ENCODE peak calls at places on chromosomes 4 and X, in eight cellular contexts. One of them, this sample, is unnamed.

GRCh38 chrX:131747173-131747572 is 203.3 kb downstream of the OR13H1 start:
- DNase-seq in activated CD8-positive, alpha-beta memory T cell treated with anti-CD3 and anti-CD28 coated beads for 48 hours: no peak
- DNase-seq in NCI-H460: no peak
- DNase-seq in NCI-H1417: peak; percentile 90
- DNase-seq in upper lobe of right lung: no peak
- DNase-seq in A673: peak; percentile 75
- DNase-seq in germinal center: no peak
- DNase-seq in amniotic stem cell: peak; percentile 16
- DNase-seq in this sample: no peak

GRCh38 chrX:111645607-111646006 is 35.4 kb upstream of the ALG13 start:
- DNase-seq in activated CD8-positive, alpha-beta memory T cell treated with anti-CD3 and anti-CD28 coated beads for 48 hours: no peak
- DNase-seq in NCI-H460: no peak
- DNase-seq in NCI-H1417: no peak
- DNase-seq in upper lobe of right lung: no peak
- DNase-seq in A673: no peak
- DNase-seq in germinal center: no peak
- DNase-seq in amniotic stem cell: no peak
- DNase-seq in this sample: no peak

GRCh38 chr4:164424852-164425251 is 329.1 kb upstream of the SMIM31 start:
- DNase-seq in activated CD8-positive, alpha-beta memory T cell treated with anti-CD3 and anti-CD28 coated beads for 48 hours: no peak
- DNase-seq in NCI-H460: no peak
- DNase-seq in NCI-H1417: no peak
- DNase-seq in upper lobe of right lung: no peak
- DNase-seq in A673: no peak
- DNase-seq in germinal center: no peak
- DNase-seq in amniotic stem cell: no peak
- DNase-seq in this sample: no peak

GRCh38 chrX:68443155-68443868 is 10.0 kb upstream of the OPHN1 start:
- DNase-seq in activated CD8-positive, alpha-beta memory T cell treated with anti-CD3 and anti-CD28 coated beads for 48 hours: no peak
- DNase-seq in NCI-H460: no peak
- DNase-seq in NCI-H1417: no peak
- DNase-seq in upper lobe of right lung: no peak
- DNase-seq in A673: peak; percentile 24
- DNase-seq in germinal center: no peak
- DNase-seq in amniotic stem cell: no peak
- DNase-seq in this sample: no peak

GRCh38 chr4:8315343-8316250 is 46.0 kb downstream of the HTRA3 start:
- DNase-seq in activated CD8-positive, alpha-beta memory T cell treated with anti-CD3 and anti-CD28 coated beads for 48 hours: no peak
- DNase-seq in NCI-H460: peak; percentile 11
- DNase-seq in NCI-H1417: peak; percentile 79
- DNase-seq in upper lobe of right lung: peak; percentile 81
- DNase-seq in A673: peak; percentile 43
- DNase-seq in germinal center: no peak
- DNase-seq in amniotic stem cell: peak; percentile 71
- DNase-seq in this sample: no peak

GRCh38 chr4:184807797-184808718 is 17.7 kb downstream of the ACSL1 start:
- DNase-seq in activated CD8-positive, alpha-beta memory T cell treated with anti-CD3 and anti-CD28 coated beads for 48 hours: no peak
- DNase-seq in NCI-H460: no peak
- DNase-seq in NCI-H1417: peak; percentile 13
- DNase-seq in upper lobe of right lung: no peak
- DNase-seq in A673: no peak
- DNase-seq in germinal center: no peak
- DNase-seq in amniotic stem cell: no peak
- DNase-seq in this sample: no peak

GRCh38 chr4:8736083-8736825 is 135.4 kb downstream of the HMX1 start:
- DNase-seq in activated CD8-positive, alpha-beta memory T cell treated with anti-CD3 and anti-CD28 coated beads for 48 hours: no peak
- DNase-seq in NCI-H460: no peak
- DNase-seq in NCI-H1417: no peak
- DNase-seq in upper lobe of right lung: no peak
- DNase-seq in A673: peak; percentile 22
- DNase-seq in germinal center: no peak
- DNase-seq in amniotic stem cell: no peak
- DNase-seq in this sample: no peak

GRCh38 chr4:176841730-176842129 is 49.0 kb upstream of the VEGFC start:
- DNase-seq in activated CD8-positive, alpha-beta memory T cell treated with anti-CD3 and anti-CD28 coated beads for 48 hours: no peak
- DNase-seq in NCI-H460: no peak
- DNase-seq in NCI-H1417: no peak
- DNase-seq in upper lobe of right lung: no peak
- DNase-seq in A673: peak; percentile 91
- DNase-seq in germinal center: no peak
- DNase-seq in amniotic stem cell: no peak
- DNase-seq in this sample: no peak

GRCh38 chr4:17761062-17761461 is 20.4 kb downstream of the FAM184B start:
- DNase-seq in activated CD8-positive, alpha-beta memory T cell treated with anti-CD3 and anti-CD28 coated beads for 48 hours: no peak
- DNase-seq in NCI-H460: no peak
- DNase-seq in NCI-H1417: no peak
- DNase-seq in upper lobe of right lung: no peak
- DNase-seq in A673: no peak
- DNase-seq in germinal center: no peak
- DNase-seq in amniotic stem cell: no peak
- DNase-seq in this sample: no peak

GRCh38 chr4:101806914-101807313 is 16.4 kb downstream of the BANK1 start:
- DNase-seq in activated CD8-positive, alpha-beta memory T cell treated with anti-CD3 and anti-CD28 coated beads for 48 hours: no peak
- DNase-seq in NCI-H460: no peak
- DNase-seq in NCI-H1417: no peak
- DNase-seq in upper lobe of right lung: no peak
- DNase-seq in A673: peak; percentile 22
- DNase-seq in germinal center: peak; percentile 55
- DNase-seq in amniotic stem cell: no peak
- DNase-seq in this sample: no peak

GRCh38 chr4:71186566-71187398 is 152.0 kb upstream of the SLC4A4 start:
- DNase-seq in activated CD8-positive, alpha-beta memory T cell treated with anti-CD3 and anti-CD28 coated beads for 48 hours: peak; percentile 23
- DNase-seq in NCI-H460: no peak
- DNase-seq in NCI-H1417: peak; percentile 67
- DNase-seq in upper lobe of right lung: peak; percentile 84
- DNase-seq in A673: peak; percentile 32
- DNase-seq in germinal center: peak; percentile 53
- DNase-seq in amniotic stem cell: peak; percentile 50
- DNase-seq in this sample: peak; percentile 77

GRCh38 chrX:17689971-17690409 is 47.3 kb upstream of the SCML1 start:
- DNase-seq in activated CD8-positive, alpha-beta memory T cell treated with anti-CD3 and anti-CD28 coated beads for 48 hours: no peak
- DNase-seq in NCI-H460: peak; percentile 47
- DNase-seq in NCI-H1417: peak; percentile 79
- DNase-seq in upper lobe of right lung: no peak
- DNase-seq in A673: peak; percentile 71
- DNase-seq in germinal center: peak; percentile 2
- DNase-seq in amniotic stem cell: peak; percentile 35
- DNase-seq in this sample: no peak

GRCh38 chrX:69299271-69299670 is 134.0 kb upstream of the PJA1 start:
- DNase-seq in activated CD8-positive, alpha-beta memory T cell treated with anti-CD3 and anti-CD28 coated beads for 48 hours: no peak
- DNase-seq in NCI-H460: no peak
- DNase-seq in NCI-H1417: no peak
- DNase-seq in upper lobe of right lung: no peak
- DNase-seq in A673: peak; percentile 81
- DNase-seq in germinal center: no peak
- DNase-seq in amniotic stem cell: no peak
- DNase-seq in this sample: no peak

GRCh38 chr4:64068096-64068495 is 341.2 kb downstream of the TECRL start:
- DNase-seq in activated CD8-positive, alpha-beta memory T cell treated with anti-CD3 and anti-CD28 coated beads for 48 hours: no peak
- DNase-seq in NCI-H460: no peak
- DNase-seq in NCI-H1417: no peak
- DNase-seq in upper lobe of right lung: no peak
- DNase-seq in A673: no peak
- DNase-seq in germinal center: no peak
- DNase-seq in amniotic stem cell: no peak
- DNase-seq in this sample: no peak

GRCh38 chrX:43899878-43900815 is 17.9 kb upstream of the MAOB start:
- DNase-seq in activated CD8-positive, alpha-beta memory T cell treated with anti-CD3 and anti-CD28 coated beads for 48 hours: no peak
- DNase-seq in NCI-H460: no peak
- DNase-seq in NCI-H1417: no peak
- DNase-seq in upper lobe of right lung: no peak
- DNase-seq in A673: no peak
- DNase-seq in germinal center: no peak
- DNase-seq in amniotic stem cell: no peak
- DNase-seq in this sample: no peak

GRCh38 chrX:107673933-107674479 is 45.7 kb downstream of the PRPS1 start:
- DNase-seq in activated CD8-positive, alpha-beta memory T cell treated with anti-CD3 and anti-CD28 coated beads for 48 hours: peak; percentile 87
- DNase-seq in NCI-H460: no peak
- DNase-seq in NCI-H1417: no peak
- DNase-seq in upper lobe of right lung: peak; percentile 91
- DNase-seq in A673: peak; percentile 3
- DNase-seq in germinal center: peak; percentile 70
- DNase-seq in amniotic stem cell: no peak
- DNase-seq in this sample: peak; percentile 94

GRCh38 chr4:99564921-99565320 is 1.1 kb upstream of the TRMT10A start:
- DNase-seq in activated CD8-positive, alpha-beta memory T cell treated with anti-CD3 and anti-CD28 coated beads for 48 hours: no peak
- DNase-seq in NCI-H460: no peak
- DNase-seq in NCI-H1417: no peak
- DNase-seq in upper lobe of right lung: no peak
- DNase-seq in A673: no peak
- DNase-seq in germinal center: no peak
- DNase-seq in amniotic stem cell: no peak
- DNase-seq in this sample: no peak

GRCh38 chr4:22498866-22499265 is 17.0 kb downstream of the ADGRA3 start:
- DNase-seq in activated CD8-positive, alpha-beta memory T cell treated with anti-CD3 and anti-CD28 coated beads for 48 hours: no peak
- DNase-seq in NCI-H460: no peak
- DNase-seq in NCI-H1417: peak; percentile 14
- DNase-seq in upper lobe of right lung: no peak
- DNase-seq in A673: no peak
- DNase-seq in germinal center: no peak
- DNase-seq in amniotic stem cell: no peak
- DNase-seq in this sample: no peak

GRCh38 chr4:8647094-8647570 is 54.6 kb downstream of the CPZ start:
- DNase-seq in activated CD8-positive, alpha-beta memory T cell treated with anti-CD3 and anti-CD28 coated beads for 48 hours: no peak
- DNase-seq in NCI-H460: no peak
- DNase-seq in NCI-H1417: no peak
- DNase-seq in upper lobe of right lung: no peak
- DNase-seq in A673: no peak
- DNase-seq in germinal center: no peak
- DNase-seq in amniotic stem cell: no peak
- DNase-seq in this sample: no peak